ENCODE peak calls at places on chromosomes 11 and 22, in eight cellular contexts. C is psoas muscle, I is fibroblast of villous mesenchyme, F is GM20000, R is brain microvascular endothelial cell, K is LNCaP clone FGC, Y is left ventricle myocardium inferior, M is Caco-2. Q is an unnamed sample.

GRCh38 chr11:121754603-121755002 is 301.8 kb upstream of the SORL1-AS1 start:
- DNase-seq in C (no peak), I (peak), F (no peak), R (no peak), K (no peak), Y (no peak), M (no peak), Q (no peak)

GRCh38 chr11:92302766-92303165 is 78.1 kb downstream of the FAT3 start:
- DNase-seq in C (no peak), I (no peak), F (no peak), R (no peak), K (no peak), Y (no peak), M (no peak), Q (no peak)

GRCh38 chr11:129410561-129410960 is 34.9 kb downstream of the BARX2 start:
- DNase-seq in C (no peak), I (no peak), F (no peak), R (no peak), K (no peak), Y (no peak), M (peak), Q (no peak)

GRCh38 chr11:46277623-46278386 is at the start of gene CREB3L1:
- DNase-seq in C (peak), I (peak), F (no peak), R (no peak), K (no peak), Y (peak), M (peak), Q (peak)

GRCh38 chr22:31089101-31090100 is 8.3 kb downstream of the SMTN start:
- DNase-seq in C (peak), I (peak), F (peak), R (no peak), K (no peak), Y (no peak), M (no peak), Q (peak)

GRCh38 chr11:79439893-79440450 is 858 bp downstream of the TENM4 start:
- DNase-seq in C (peak), I (no peak), F (no peak), R (no peak), K (no peak), Y (peak), M (no peak), Q (peak)

GRCh38 chr11:128772814-128773213 is 78.9 kb downstream of the FLI1 start:
- DNase-seq in C (peak), I (no peak), F (no peak), R (no peak), K (peak), Y (peak), M (no peak), Q (no peak)

GRCh38 chr11:20963596-20963995 is 294.2 kb downstream of the NELL1 start:
- DNase-seq in C (no peak), I (no peak), F (no peak), R (no peak), K (no peak), Y (no peak), M (no peak), Q (no peak)

GRCh38 chr22:29154364-29155048 is 51.2 kb upstream of the EMID1 start:
- DNase-seq in C (peak), I (peak), F (peak), R (peak), K (no peak), Y (peak), M (peak), Q (peak)

GRCh38 chr22:19631899-19632670 is 82.2 kb upstream of the SEPTIN5 start:
- DNase-seq in C (no peak), I (peak), F (no peak), R (peak), K (no peak), Y (no peak), M (peak), Q (peak)

GRCh38 chr11:89293966-89294679 is 116.4 kb downstream of the TYR start:
- DNase-seq in C (peak), I (peak), F (no peak), R (peak), K (no peak), Y (peak), M (no peak), Q (peak)

GRCh38 chr11:112318661-112319060 is 58.0 kb upstream of the PLET1 start:
- DNase-seq in C (no peak), I (no peak), F (no peak), R (no peak), K (peak), Y (no peak), M (no peak), Q (no peak)

GRCh38 chr22:38032681-38033521 is 24.3 kb upstream of the PICK1 start:
- DNase-seq in C (no peak), I (peak), F (no peak), R (peak), K (no peak), Y (no peak), M (no peak), Q (no peak)

GRCh38 chr11:62445314-62445740 is 26.5 kb downstream of the SCGB1A1 start:
- DNase-seq in C (no peak), I (peak), F (no peak), R (no peak), K (peak), Y (peak), M (no peak), Q (no peak)

GRCh38 chr22:18095101-18095805 is 15.4 kb upstream of the TUBA8 start:
- DNase-seq in C (peak), I (peak), F (no peak), R (peak), K (no peak), Y (no peak), M (no peak), Q (no peak)

GRCh38 chr22:38461414-38462081 is 6.3 kb upstream of the KDELR3 start:
- DNase-seq in C (peak), I (peak), F (peak), R (peak), K (peak), Y (peak), M (peak), Q (peak)

GRCh38 chr22:25447689-25448434 is 116.6 kb upstream of the GRK3 start:
- DNase-seq in C (peak), I (peak), F (peak), R (peak), K (peak), Y (peak), M (peak), Q (peak)

GRCh38 chr11:3231851-3232744 is at the start of gene MRGPRE:
- DNase-seq in C (peak), I (peak), F (no peak), R (no peak), K (no peak), Y (peak), M (no peak), Q (no peak)

GRCh38 chr11:125347261-125347585 is 148.8 kb downstream of the FEZ1 start:
- DNase-seq in C (no peak), I (no peak), F (no peak), R (no peak), K (no peak), Y (no peak), M (no peak), Q (no peak)

GRCh38 chr11:8328848-8329330 is 65.2 kb upstream of the LMO1 start:
- DNase-seq in C (peak), I (peak), F (peak), R (peak), K (peak), Y (peak), M (peak), Q (peak)

GRCh38 chr11:16454284-16454683 is 97.9 kb upstream of the SOX6 start:
- DNase-seq in C (no peak), I (peak), F (no peak), R (no peak), K (no peak), Y (no peak), M (no peak), Q (no peak)

GRCh38 chr11:9385288-9385902 is 943 bp downstream of the IPO7 start:
- DNase-seq in C (no peak), I (no peak), F (no peak), R (no peak), K (no peak), Y (no peak), M (peak), Q (no peak)
- TF ChIP-seq CTCF in C (no peak), I (no peak), F (no peak), R (no peak), K (no peak), Y (peak), M (no peak), Q (no peak)

DNA sequence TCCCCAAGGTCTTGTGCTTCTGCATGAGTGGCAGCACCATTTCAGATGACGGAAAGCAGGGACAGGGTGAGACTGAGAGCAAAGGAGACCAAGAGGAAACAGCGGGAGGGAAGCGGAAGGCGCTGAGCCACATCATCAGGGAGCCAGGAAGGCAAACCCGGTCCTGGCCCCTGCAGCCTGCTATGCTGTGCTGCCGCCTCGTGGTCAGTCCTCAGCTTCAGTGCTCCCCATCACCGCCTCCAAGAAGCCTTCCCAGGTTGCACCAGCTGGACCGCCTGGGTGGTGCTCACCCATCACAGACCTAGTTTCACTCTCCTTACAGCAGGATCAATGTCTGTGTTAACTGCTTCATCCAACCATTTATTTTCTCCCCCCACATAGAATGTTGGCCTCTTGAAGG is 73.0 kb upstream of the PHF21B start:
- DNase-seq in C (no peak), I (no peak), F (no peak), R (no peak), K (no peak), Y (no peak), M (no peak), Q (peak)
- TF ChIP-seq CTCF in C (no peak), I (peak), F (peak), R (peak), K (peak), Y (peak), M (peak), Q (peak)

GRCh38 chr11:76236092-76237026 is 30.1 kb upstream of the WNT11 start:
- DNase-seq in C (no peak), I (peak), F (peak), R (peak), K (no peak), Y (peak), M (no peak), Q (no peak)

GRCh38 chr11:76238551-76238950 is 32.2 kb upstream of the WNT11 start:
- DNase-seq in C (no peak), I (no peak), F (no peak), R (no peak), K (no peak), Y (no peak), M (no peak), Q (no peak)

GRCh38 chr11:76239483-76240142 is 33.3 kb upstream of the WNT11 start:
- DNase-seq in C (no peak), I (no peak), F (no peak), R (no peak), K (no peak), Y (peak), M (no peak), Q (no peak)

GRCh38 chr11:76237041-76237649 is 30.8 kb upstream of the WNT11 start:
- DNase-seq in C (no peak), I (no peak), F (no peak), R (no peak), K (no peak), Y (no peak), M (no peak), Q (no peak)

GRCh38 chr11:76237914-76238313 is 31.6 kb upstream of the WNT11 start:
- DNase-seq in C (no peak), I (no peak), F (no peak), R (no peak), K (no peak), Y (no peak), M (no peak), Q (no peak)
- TF ChIP-seq CTCF in C (no peak), I (no peak), F (no peak), R (peak), K (no peak), Y (no peak), M (no peak), Q (peak)

DNA sequence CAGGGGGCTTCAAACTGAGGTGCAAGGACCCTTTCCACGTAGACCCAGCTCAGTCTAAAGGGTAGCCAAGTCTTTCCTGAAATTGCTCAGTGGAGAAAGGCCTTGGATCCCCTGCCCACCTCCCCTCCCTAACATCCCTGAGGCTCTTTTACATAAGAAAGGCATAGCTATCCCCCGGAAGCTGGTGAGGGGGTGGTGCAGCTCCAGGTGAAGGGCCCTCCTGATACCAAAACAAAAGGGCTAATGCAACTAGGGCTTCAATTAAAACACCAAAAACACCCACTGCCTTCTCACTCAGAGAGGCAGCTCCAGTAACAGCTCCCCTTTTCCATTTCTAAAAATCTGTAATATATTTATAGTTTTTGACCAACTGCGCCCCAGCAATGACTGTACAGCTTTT is 5.8 kb downstream of the SHANK2 start:
- DNase-seq in C (no peak), I (no peak), F (no peak), R (no peak), K (no peak), Y (no peak), M (peak), Q (no peak)
- TF ChIP-seq CTCF in C (no peak), I (no peak), F (no peak), R (no peak), K (no peak), Y (no peak), M (no peak), Q (no peak)

GRCh38 chr11:108748971-108749370 is 84.1 kb downstream of the DDX10 start:
- DNase-seq in C (no peak), I (no peak), F (no peak), R (peak), K (no peak), Y (no peak), M (no peak), Q (no peak)

GRCh38 chr11:108743851-108744250 is 79.0 kb downstream of the DDX10 start:
- DNase-seq in C (no peak), I (no peak), F (no peak), R (no peak), K (no peak), Y (no peak), M (no peak), Q (no peak)
- TF ChIP-seq CTCF in C (no peak), I (no peak), F (no peak), R (no peak), K (no peak), Y (no peak), M (no peak), Q (no peak)